ENCODE peak calls at places on chromosomes 3 and 15, in four cellular contexts. One of them, this sample, is unnamed.

GRCh38 chr3:38519651-38520050 is 23.5 kb downstream of the EXOG start:
- DNase-seq in GM12878: no peak
- DNase-seq in K562: peak; percentile 38
- DNase-seq in HL-60: no peak
- DNase-seq in this sample: no peak

GRCh38 chr15:57319226-57319918 is 56.9 kb upstream of the CGNL1 start:
- DNase-seq in GM12878: no peak
- DNase-seq in K562: no peak
- DNase-seq in HL-60: no peak
- DNase-seq in this sample: no peak

GRCh38 chr15:66955871-66956585 is 109.4 kb upstream of the SMAD3 start:
- DNase-seq in GM12878: no peak
- DNase-seq in K562: no peak
- DNase-seq in HL-60: no peak
- DNase-seq in this sample: no peak

GRCh38 chr3:134060561-134061385 is 31.0 kb upstream of the SLCO2A1 start:
- DNase-seq in GM12878: no peak
- DNase-seq in K562: no peak
- DNase-seq in HL-60: no peak
- DNase-seq in this sample: no peak

GRCh38 chr3:58594117-58594516 is 16.9 kb upstream of the FAM107A start:
- DNase-seq in GM12878: no peak
- DNase-seq in K562: no peak
- DNase-seq in HL-60: no peak
- DNase-seq in this sample: no peak

GRCh38 chr15:77002954-77003912 is 8.3 kb downstream of the PSTPIP1 start:
- DNase-seq in GM12878: peak; percentile 77
- DNase-seq in K562: no peak
- DNase-seq in HL-60: peak; percentile 78
- DNase-seq in this sample: no peak

GRCh38 chr3:51581529-51581928 is 43.0 kb downstream of the RAD54L2 start:
- DNase-seq in GM12878: no peak
- DNase-seq in K562: peak; percentile 16
- DNase-seq in HL-60: no peak
- DNase-seq in this sample: no peak

GRCh38 chr3:190306513-190307163 is 15.6 kb downstream of the CLDN1 start:
- DNase-seq in GM12878: no peak
- DNase-seq in K562: no peak
- DNase-seq in HL-60: no peak
- DNase-seq in this sample: no peak

GRCh38 chr15:72086010-72086697 is 31.8 kb downstream of the MYO9A start:
- DNase-seq in GM12878: no peak
- DNase-seq in K562: no peak
- DNase-seq in HL-60: no peak
- DNase-seq in this sample: no peak

GRCh38 chr3:154684440-154684839 is 254.4 kb upstream of the GPR149 start:
- DNase-seq in GM12878: no peak
- DNase-seq in K562: no peak
- DNase-seq in HL-60: no peak
- DNase-seq in this sample: no peak

GRCh38 chr3:58237940-58238681 is 519 bp downstream of the ABHD6 start:
- DNase-seq in GM12878: no peak
- DNase-seq in K562: peak; percentile 19
- DNase-seq in HL-60: peak; percentile 74
- DNase-seq in this sample: no peak

GRCh38 chr3:22098000-22098399 is 347.0 kb upstream of the ZNF385D start:
- DNase-seq in GM12878: no peak
- DNase-seq in K562: no peak
- DNase-seq in HL-60: no peak
- DNase-seq in this sample: no peak

GRCh38 chr15:57920916-57921315 is 144.6 kb downstream of the ALDH1A2 start:
- DNase-seq in GM12878: no peak
- DNase-seq in K562: no peak
- DNase-seq in HL-60: no peak
- DNase-seq in this sample: no peak

GRCh38 chr15:42136513-42136912 is 19.9 kb downstream of the PLA2G4F start:
- DNase-seq in GM12878: no peak
- DNase-seq in K562: no peak
- DNase-seq in HL-60: no peak
- DNase-seq in this sample: no peak

GRCh38 chr3:151580592-151580991 is 119.7 kb upstream of the IGSF10 start:
- DNase-seq in GM12878: no peak
- DNase-seq in K562: no peak
- DNase-seq in HL-60: no peak
- DNase-seq in this sample: no peak

GRCh38 chr3:49295489-49296058 is 18.5 kb upstream of the C3orf62 start:
- DNase-seq in GM12878: no peak
- DNase-seq in K562: peak; percentile 29
- DNase-seq in HL-60: no peak
- DNase-seq in this sample: no peak

GRCh38 chr3:95923496-95924210 is 890.7 kb upstream of the EPHA6 start:
- DNase-seq in GM12878: no peak
- DNase-seq in K562: no peak
- DNase-seq in HL-60: no peak
- DNase-seq in this sample: no peak

GRCh38 chr3:71753716-71754609 is at the start of gene GPR27:
- DNase-seq in GM12878: no peak
- DNase-seq in K562: no peak
- DNase-seq in HL-60: no peak
- DNase-seq in this sample: peak; percentile 27

GRCh38 chr3:58214484-58215316 is 3.9 kb upstream of the DNASE1L3 start:
- DNase-seq in GM12878: peak; percentile 96
- DNase-seq in K562: no peak
- DNase-seq in HL-60: peak; percentile 82
- DNase-seq in this sample: no peak

GRCh38 chr3:58419782-58420512 is 13.7 kb downstream of the PDHB start:
- DNase-seq in GM12878: peak; percentile 32
- DNase-seq in K562: no peak
- DNase-seq in HL-60: no peak
- DNase-seq in this sample: no peak

GRCh38 chr3:23396746-23397145 is 193.6 kb downstream of the UBE2E2 start:
- DNase-seq in GM12878: no peak
- DNase-seq in K562: no peak
- DNase-seq in HL-60: no peak
- DNase-seq in this sample: no peak

GRCh38 chr3:63278171-63278999 is at the start of gene SYNPR:
- DNase-seq in GM12878: no peak
- DNase-seq in K562: no peak
- DNase-seq in HL-60: no peak
- DNase-seq in this sample: no peak

DNA sequence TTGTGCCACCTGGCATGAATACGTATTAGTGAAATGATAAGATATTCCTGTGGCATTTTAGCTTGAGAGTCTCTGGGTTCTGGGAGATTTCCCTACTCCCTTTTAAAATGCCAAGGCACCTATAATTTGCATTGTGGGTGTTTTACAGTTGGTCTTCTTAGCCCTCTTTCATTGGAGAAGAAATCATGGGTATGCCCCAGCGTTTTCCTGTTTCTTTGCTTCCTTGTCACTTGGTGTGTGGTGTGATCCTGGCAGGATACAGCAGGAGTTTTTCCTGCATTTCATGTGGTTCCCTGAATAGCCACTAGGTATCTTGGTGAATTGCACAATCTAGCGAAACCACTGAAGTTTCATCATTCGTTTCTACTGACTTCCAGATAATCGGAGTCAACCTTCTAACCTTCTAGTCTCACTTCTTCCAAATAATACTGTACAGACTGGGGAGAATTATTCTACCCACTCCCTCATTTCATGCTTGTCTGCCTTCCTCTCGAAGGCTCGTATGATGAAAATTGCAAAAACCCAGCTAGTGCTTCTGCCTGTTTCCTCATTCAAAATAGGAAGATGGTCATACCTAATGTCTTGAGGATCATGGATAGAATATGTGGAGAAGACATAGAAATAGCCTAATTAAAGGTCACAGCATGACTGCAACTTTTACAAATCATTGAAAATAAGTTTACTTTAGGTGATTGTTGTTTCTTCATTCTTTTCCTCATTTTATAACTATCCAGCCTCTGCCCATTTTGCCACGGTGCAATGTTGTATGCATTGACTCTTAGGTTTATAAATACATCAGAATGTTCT is 2.7 kb downstream of the BHLHE40 start:
- DNase-seq in GM12878: no peak
- DNase-seq in K562: peak; percentile 23
- DNase-seq in HL-60: peak; percentile 84
- DNase-seq in this sample: no peak
- TF ChIP-seq POLR2AphosphoS5 in GM12878: peak; percentile 87
- TF ChIP-seq POLR2AphosphoS5 in K562: no peak
- TF ChIP-seq POLR2AphosphoS5 in HL-60: peak; percentile 24
- TF ChIP-seq POLR2AphosphoS5 in this sample: peak; percentile 74

DNA sequence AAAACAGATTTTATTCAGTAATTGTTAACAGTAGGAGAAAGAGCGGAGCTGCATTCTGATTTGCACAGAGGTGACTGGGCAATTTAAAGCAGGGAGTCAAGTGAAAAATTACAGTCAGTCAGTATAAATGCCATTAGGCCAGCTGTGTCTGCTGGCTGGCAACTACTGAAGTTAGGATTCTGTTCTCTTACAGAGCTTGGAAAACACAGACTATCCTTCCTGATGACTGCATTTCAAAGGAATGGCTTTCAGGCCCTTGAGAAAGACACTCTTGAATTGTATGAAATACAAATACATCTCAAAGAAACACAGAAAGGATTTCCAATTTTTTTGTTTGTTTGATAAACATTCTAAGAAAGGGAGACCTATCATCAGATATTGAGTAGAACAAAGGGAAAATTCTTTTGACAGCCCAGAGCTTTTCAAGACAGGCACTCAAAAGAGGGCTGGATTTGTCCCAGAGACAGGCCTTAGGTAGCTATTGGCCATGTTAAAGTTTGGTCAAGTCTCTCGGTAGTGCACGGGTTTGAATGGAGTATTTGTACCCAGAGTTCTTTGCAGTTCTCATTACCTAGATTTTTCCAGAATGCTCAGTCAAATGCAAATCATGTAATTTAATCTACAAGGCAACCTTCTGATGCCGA is 551.2 kb upstream of the CCDC54 start:
- DNase-seq in GM12878: no peak
- DNase-seq in K562: no peak
- DNase-seq in HL-60: no peak
- DNase-seq in this sample: no peak
- TF ChIP-seq SPI1 in GM12878: no peak
- TF ChIP-seq SPI1 in K562: no peak
- TF ChIP-seq SPI1 in HL-60: no peak
- TF ChIP-seq SPI1 in this sample: no peak

GRCh38 chr15:79543097-79543496 is 111.0 kb downstream of the MINAR1 start:
- DNase-seq in GM12878: no peak
- DNase-seq in K562: no peak
- DNase-seq in HL-60: no peak
- DNase-seq in this sample: no peak
- TF ChIP-seq POLR2AphosphoS5 in GM12878: no peak
- TF ChIP-seq POLR2AphosphoS5 in K562: no peak
- TF ChIP-seq POLR2AphosphoS5 in HL-60: no peak
- TF ChIP-seq POLR2AphosphoS5 in this sample: no peak

GRCh38 chr15:34693053-34693744 is 61.6 kb downstream of the GJD2 start:
- DNase-seq in GM12878: no peak
- DNase-seq in K562: no peak
- DNase-seq in HL-60: no peak
- DNase-seq in this sample: no peak
- TF ChIP-seq SPI1 in GM12878: no peak
- TF ChIP-seq SPI1 in K562: no peak
- TF ChIP-seq SPI1 in HL-60: no peak
- TF ChIP-seq SPI1 in this sample: no peak

DNA sequence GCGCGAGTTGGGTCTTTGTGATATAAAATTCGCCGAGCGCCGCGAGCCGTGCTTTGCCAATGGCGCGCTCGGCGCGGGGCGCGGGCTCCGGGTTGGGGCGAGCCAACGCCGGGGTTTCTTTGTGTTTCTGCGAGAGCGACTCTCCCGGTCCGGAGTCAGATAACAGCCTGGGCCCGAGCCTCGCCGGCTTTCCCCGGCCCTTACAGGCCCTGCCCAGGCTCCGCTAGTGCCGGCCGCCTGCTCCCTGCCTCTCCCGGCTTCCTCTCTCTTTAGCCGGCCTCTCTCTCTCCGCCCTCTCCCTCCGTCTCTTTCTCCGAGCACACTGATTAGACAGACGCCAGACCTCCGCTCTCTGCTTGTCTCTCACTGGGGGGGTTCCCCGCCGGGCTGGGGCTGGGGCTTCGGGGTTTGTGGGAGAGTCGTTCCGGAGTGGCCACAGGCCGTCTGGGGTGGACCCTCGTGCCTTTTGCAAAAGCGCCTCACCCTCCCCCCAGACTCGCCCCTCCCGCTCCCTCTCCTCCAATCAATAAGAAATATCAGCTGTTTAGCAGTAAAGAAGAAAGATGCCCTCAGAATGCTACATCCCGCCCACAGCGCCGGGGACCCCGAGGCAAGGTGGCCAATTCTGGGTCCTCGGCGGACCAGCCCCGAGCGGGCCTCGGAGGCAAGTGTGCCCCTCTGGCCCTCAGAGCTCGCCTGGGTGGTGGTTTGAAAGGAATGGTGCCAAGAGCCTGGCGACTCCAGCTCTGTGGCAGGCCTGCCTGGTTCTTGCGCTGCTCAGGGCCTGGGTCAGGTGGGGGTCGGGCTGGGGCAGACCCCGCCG is 2.9 kb downstream of the NR2F2 start:
- DNase-seq in GM12878: no peak
- DNase-seq in K562: peak; percentile 38
- DNase-seq in HL-60: no peak
- DNase-seq in this sample: no peak
- TF ChIP-seq POLR2AphosphoS5 in GM12878: no peak
- TF ChIP-seq POLR2AphosphoS5 in K562: peak; percentile 9
- TF ChIP-seq POLR2AphosphoS5 in HL-60: no peak
- TF ChIP-seq POLR2AphosphoS5 in this sample: no peak

DNA sequence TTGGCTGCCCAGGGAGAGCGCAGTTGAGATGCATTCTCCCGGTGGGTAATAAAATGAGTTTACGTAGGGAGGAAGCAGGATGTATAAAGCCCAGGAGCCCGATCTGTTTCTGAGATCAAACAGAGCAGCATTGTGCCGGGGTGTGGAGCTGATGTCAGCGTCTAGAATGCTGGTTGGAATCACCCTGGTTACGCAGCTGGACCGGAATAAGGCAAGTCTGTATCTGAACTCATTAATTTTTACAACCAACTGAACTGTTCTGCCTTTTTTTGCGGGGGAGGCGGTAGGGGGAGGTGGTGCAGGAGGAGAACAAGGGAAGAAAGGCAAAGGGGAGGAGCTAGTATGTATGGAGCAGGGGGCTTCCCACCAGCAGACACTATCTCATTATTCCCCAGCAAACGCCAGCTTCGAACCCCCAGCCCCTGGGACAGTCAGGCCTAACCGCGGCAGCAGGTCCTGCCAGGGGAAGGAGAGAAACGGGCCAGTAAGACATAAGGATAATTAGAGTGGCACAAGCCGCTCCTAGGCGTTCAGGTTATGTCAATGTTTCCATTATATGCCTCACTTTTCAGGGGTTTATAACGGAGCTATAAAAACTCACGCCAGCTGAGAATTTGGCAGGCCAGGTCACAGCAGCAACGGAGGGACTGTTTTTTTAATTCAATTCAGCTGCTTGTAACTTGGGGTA is 175.3 kb upstream of the HES1 start:
- DNase-seq in GM12878: no peak
- DNase-seq in K562: no peak
- DNase-seq in HL-60: no peak
- DNase-seq in this sample: no peak
- TF ChIP-seq SPI1 in GM12878: no peak
- TF ChIP-seq SPI1 in K562: no peak
- TF ChIP-seq SPI1 in HL-60: no peak
- TF ChIP-seq SPI1 in this sample: no peak

This sample was measured in GM12891.